ENCODE peak calls at places on chromosomes 5 and 9, in eight cellular contexts. S is CD8-positive, alpha-beta T cell; L is GM13977; P is NCI-H1417; R is NCI-H187; H is HT1080; X is substantia nigra; B is stimulated activated CD8-positive, alpha-beta memory T cell treated with anti-CD3 and anti-CD28 coated beads, Interleukin-7, amount 100 ng/mL, for 1 hour. Y is an unnamed sample.

GRCh38 chr5:98455660-98456059 is 317.8 kb upstream of the RGMB start:
- DNase-seq in S (no peak), L (no peak), P (no peak), R (no peak), H (peak; percentile 24), X (no peak), B (no peak), Y (no peak)

GRCh38 chr5:1125030-1125357 is 13.1 kb upstream of the SLC12A7 start:
- DNase-seq in S (no peak), L (no peak), P (no peak), R (no peak), H (no peak), X (no peak), B (no peak), Y (no peak)

GRCh38 chr9:7910426-7911015 is 110.9 kb upstream of the DMAC1 start:
- DNase-seq in S (no peak), L (no peak), P (no peak), R (no peak), H (peak; percentile 51), X (no peak), B (no peak), Y (no peak)

GRCh38 chr9:133262226-133262625 is 12.8 kb downstream of the ABO start:
- DNase-seq in S (no peak), L (no peak), P (no peak), R (no peak), H (no peak), X (no peak), B (no peak), Y (no peak)

GRCh38 chr9:5892456-5893133 is 1.9 kb downstream of the MLANA start:
- DNase-seq in S (no peak), L (no peak), P (peak; percentile 13), R (no peak), H (no peak), X (no peak), B (no peak), Y (no peak)

GRCh38 chr5:160272889-160273288 is 39.5 kb downstream of the CCNJL start:
- DNase-seq in S (no peak), L (no peak), P (no peak), R (no peak), H (no peak), X (no peak), B (no peak), Y (no peak)

GRCh38 chr9:137882506-137882821 is 4.9 kb downstream of the CACNA1B start:
- DNase-seq in S (no peak), L (no peak), P (no peak), R (no peak), H (no peak), X (no peak), B (no peak), Y (no peak)

GRCh38 chr5:39361306-39361705 is 3.0 kb downstream of the C9 start:
- DNase-seq in S (no peak), L (no peak), P (no peak), R (no peak), H (no peak), X (no peak), B (no peak), Y (no peak)

GRCh38 chr5:180313677-180314076 is 21.8 kb upstream of the MAPK9 start:
- DNase-seq in S (peak; percentile 52), L (peak; percentile 89), P (no peak), R (no peak), H (no peak), X (no peak), B (no peak), Y (no peak)

GRCh38 chr5:68257207-68257606 is 41.7 kb downstream of the PIK3R1 start:
- DNase-seq in S (no peak), L (no peak), P (no peak), R (no peak), H (no peak), X (no peak), B (no peak), Y (no peak)

GRCh38 chr9:136312436-136312835 is 8.5 kb upstream of the CCDC187 start:
- DNase-seq in S (peak; percentile 7), L (peak; percentile 81), P (peak; percentile 59), R (no peak), H (no peak), X (no peak), B (no peak), Y (peak; percentile 90)

GRCh38 chr5:10632110-10632903 is 68.4 kb downstream of the ANKRD33B start:
- DNase-seq in S (no peak), L (peak; percentile 80), P (no peak), R (no peak), H (peak; percentile 90), X (no peak), B (no peak), Y (peak; percentile 81)

GRCh38 chr5:35188041-35188457 is 42.2 kb downstream of the PRLR start:
- DNase-seq in S (no peak), L (no peak), P (peak; percentile 12), R (no peak), H (no peak), X (no peak), B (no peak), Y (no peak)

GRCh38 chr5:126480824-126481223 is 57.6 kb downstream of the GRAMD2B start:
- DNase-seq in S (no peak), L (no peak), P (no peak), R (no peak), H (no peak), X (no peak), B (no peak), Y (no peak)

GRCh38 chr5:141680751-141681201 is 1.3 kb downstream of the ARAP3 start:
- DNase-seq in S (no peak), L (no peak), P (no peak), R (no peak), H (peak; percentile 82), X (no peak), B (no peak), Y (no peak)

GRCh38 chr5:125372694-125373621 is 626.5 kb upstream of the ZNF608 start:
- DNase-seq in S (no peak), L (no peak), P (peak; percentile 43), R (no peak), H (peak; percentile 56), X (no peak), B (no peak), Y (no peak)

GRCh38 chr9:26949604-26950003 is 2.6 kb upstream of the PLAA start:
- DNase-seq in S (no peak), L (no peak), P (no peak), R (no peak), H (peak; percentile 82), X (no peak), B (no peak), Y (no peak)

GRCh38 chr9:71096431-71097108 is 24.9 kb downstream of the TRPM3 start:
- DNase-seq in S (no peak), L (no peak), P (no peak), R (no peak), H (no peak), X (no peak), B (no peak), Y (no peak)

GRCh38 chr5:114780290-114780689 is 389.4 kb downstream of the TRIM36 start:
- DNase-seq in S (no peak), L (no peak), P (no peak), R (no peak), H (no peak), X (no peak), B (no peak), Y (no peak)

GRCh38 chr9:89743576-89744254 is 138.9 kb downstream of the GADD45G start:
- DNase-seq in S (peak; percentile 48), L (peak; percentile 63), P (no peak), R (no peak), H (no peak), X (no peak), B (peak; percentile 8), Y (no peak)

GRCh38 chr9:135075234-135076142 is 12.0 kb upstream of the OLFM1 start:
- DNase-seq in S (no peak), L (no peak), P (no peak), R (no peak), H (no peak), X (no peak), B (no peak), Y (no peak)

GRCh38 chr9:98251554-98251953 is 3.9 kb downstream of the TBC1D2 start:
- DNase-seq in S (no peak), L (no peak), P (no peak), R (no peak), H (peak; percentile 93), X (no peak), B (no peak), Y (peak; percentile 90)

Y was measured in 8988T.